ENCODE peak calls at places on chromosomes 12 and 14, in nine cellular contexts. B is hepatocyte, S is Peyer's patch, J is IMR-90, L is left ventricle myocardium inferior, W is endodermal cell, F is PC-3, A is BE2C, C is PC-9. G is an unnamed sample.

GRCh38 chr12:66176105-66176504 is 6.3 kb upstream of the TMBIM4 start:
- DNase-seq in B (no peak), S (no peak), J (peak; percentile 12), L (no peak), W (no peak), F (no peak), A (no peak), C (no peak), G (no peak)

GRCh38 chr12:124904306-124905098 is 9.9 kb downstream of the UBC start:
- DNase-seq in B (peak; percentile 88), S (peak; percentile 86), J (peak; percentile 94), L (peak; percentile 83), W (peak; percentile 86), F (peak; percentile 93), A (peak; percentile 70), C (peak; percentile 75), G (peak; percentile 81)

GRCh38 chr14:89542768-89543419 is 125.9 kb upstream of the FOXN3 start:
- DNase-seq in B (no peak), S (no peak), J (no peak), L (no peak), W (no peak), F (no peak), A (no peak), C (no peak), G (no peak)

GRCh38 chr12:52268212-52268611 is 6.2 kb upstream of the KRT86 start:
- DNase-seq in B (no peak), S (no peak), J (no peak), L (no peak), W (peak; percentile 28), F (peak; percentile 25), A (no peak), C (no peak), G (no peak)

GRCh38 chr12:119710941-119711551 is 43.1 kb downstream of the PRKAB1 start:
- DNase-seq in B (no peak), S (no peak), J (no peak), L (no peak), W (no peak), F (peak; percentile 9), A (no peak), C (no peak), G (no peak)

GRCh38 chr14:24679248-24680085 is 45.5 kb upstream of the GZMB start:
- DNase-seq in B (no peak), S (no peak), J (no peak), L (no peak), W (no peak), F (no peak), A (no peak), C (no peak), G (no peak)

GRCh38 chr14:99734406-99735051 is 50.4 kb downstream of the CYP46A1 start:
- DNase-seq in B (no peak), S (peak; percentile 44), J (no peak), L (peak; percentile 14), W (peak; percentile 37), F (no peak), A (peak; percentile 9), C (no peak), G (peak; percentile 42)

GRCh38 chr12:24404086-24404815 is 454.8 kb upstream of the SOX5 start:
- DNase-seq in B (no peak), S (no peak), J (peak; percentile 87), L (no peak), W (no peak), F (no peak), A (no peak), C (no peak), G (no peak)

GRCh38 chr12:6735448-6736191 is 11.8 kb downstream of the COPS7A start:
- DNase-seq in B (peak; percentile 75), S (peak; percentile 75), J (peak; percentile 58), L (peak; percentile 73), W (peak; percentile 86), F (peak; percentile 63), A (peak; percentile 72), C (peak; percentile 70), G (no peak)

GRCh38 chr12:6729186-6729585 is 5.3 kb downstream of the COPS7A start:
- DNase-seq in B (no peak), S (no peak), J (no peak), L (no peak), W (no peak), F (no peak), A (no peak), C (no peak), G (no peak)

GRCh38 chr12:6725350-6725749 is 1.5 kb downstream of the COPS7A start:
- DNase-seq in B (no peak), S (no peak), J (no peak), L (no peak), W (no peak), F (no peak), A (no peak), C (no peak), G (no peak)

GRCh38 chr12:6734506-6735082 is 10.7 kb downstream of the COPS7A start:
- DNase-seq in B (no peak), S (no peak), J (no peak), L (no peak), W (no peak), F (no peak), A (no peak), C (no peak), G (no peak)

DNA sequence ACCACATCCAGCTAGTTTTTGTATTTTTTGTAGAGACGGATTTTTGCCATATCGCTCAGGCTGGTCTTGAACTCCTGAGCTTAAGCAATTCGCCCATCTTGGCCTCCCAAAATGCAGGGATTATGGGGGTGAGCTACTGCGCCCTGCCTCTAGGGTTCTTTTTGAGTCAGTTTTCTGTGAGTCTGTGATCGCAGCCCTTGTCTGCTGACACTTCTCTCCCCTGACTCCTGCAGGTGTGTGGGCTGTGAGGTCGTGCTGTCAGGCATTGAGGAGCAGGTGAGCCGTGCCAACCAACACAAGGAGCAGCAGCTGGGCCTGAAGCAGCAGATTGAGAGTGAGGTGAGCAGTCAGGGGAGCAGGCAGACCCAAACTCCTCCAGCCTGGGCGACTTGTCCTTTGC is 6.3 kb downstream of the COPS7A start:
- DNase-seq in B (no peak), S (no peak), J (no peak), L (no peak), W (no peak), F (no peak), A (no peak), C (no peak), G (no peak)
- H3K36me3 ChIP-seq in B (no peaks in the 10 kb centered on the region), S (no peaks in the 10 kb centered on the region), J (peaks cover 46% of the 10 kb centered on the region), L (peaks cover 57% of the 10 kb centered on the region), W (peaks cover 25% of the 10 kb centered on the region), F (peaks cover 8% of the 10 kb centered on the region), A (peaks cover 28% of the 10 kb centered on the region), C (peaks cover 14% of the 10 kb centered on the region), G (peaks cover 7% of the 10 kb centered on the region)

DNA sequence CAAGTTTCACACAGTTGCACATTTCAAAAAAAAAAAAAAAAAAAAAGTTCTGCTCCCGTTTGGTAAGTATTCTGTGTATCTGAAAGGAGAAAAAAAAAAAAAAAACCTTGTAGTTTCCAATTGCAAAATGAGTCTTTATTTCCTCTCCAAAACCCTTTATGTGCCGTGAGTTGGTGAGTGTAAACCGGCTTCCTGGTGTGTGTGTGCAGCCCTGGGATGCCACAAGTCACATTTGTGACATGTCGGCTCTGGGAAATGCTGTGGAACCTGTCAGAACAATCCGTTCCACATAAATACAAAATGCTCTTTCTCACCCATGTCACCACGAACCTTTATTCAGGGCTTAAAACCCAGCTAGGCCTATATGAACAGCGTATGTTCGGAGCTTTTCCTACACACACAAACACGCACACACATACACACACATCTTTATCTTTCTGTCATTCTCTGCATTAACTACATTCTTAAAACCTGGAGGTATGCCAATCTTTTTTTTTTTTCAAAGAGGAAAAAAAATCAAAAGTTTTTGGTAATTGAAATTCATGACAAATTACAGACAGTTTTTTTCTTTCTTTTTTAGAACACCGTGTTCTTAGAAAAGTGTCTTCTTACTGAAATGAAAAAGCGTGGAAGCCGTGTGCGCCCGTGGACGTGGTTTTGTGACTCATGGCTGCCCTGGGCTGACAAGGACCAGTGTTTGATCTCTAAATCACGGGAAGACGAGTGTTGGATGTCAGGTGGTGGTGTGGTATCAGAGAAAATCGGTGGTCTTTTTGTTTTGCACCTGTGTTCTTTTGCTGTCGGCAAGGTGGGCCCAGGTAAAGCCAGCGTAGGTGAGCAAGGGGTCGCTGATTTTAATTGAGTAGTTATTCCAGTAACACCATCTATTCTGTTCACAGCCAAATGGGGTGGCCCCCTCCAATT is 612.0 kb downstream of the VRK1 start:
- DNase-seq in B (no peak), S (no peak), J (no peak), L (no peak), W (peak; percentile 33), F (no peak), A (no peak), C (no peak), G (no peak)
- H3K4me3 ChIP-seq in B (no peak overlapping the region), S (no peak overlapping the region), J (no peak overlapping the region), L (no peak overlapping the region), W (no peak overlapping the region), F (no peak overlapping the region), A (no peak overlapping the region), C (no peak overlapping the region), G (no peak overlapping the region)

GRCh38 chr12:58966939-58967338 is 46.6 kb upstream of the LRIG3 start:
- DNase-seq in B (no peak), S (no peak), J (peak; percentile 49), L (no peak), W (no peak), F (no peak), A (no peak), C (no peak), G (no peak)

GRCh38 chr12:58965568-58965967 is 45.3 kb upstream of the LRIG3 start:
- DNase-seq in B (peak; percentile 23), S (no peak), J (no peak), L (no peak), W (no peak), F (peak; percentile 13), A (no peak), C (no peak), G (no peak)

GRCh38 chr12:58963844-58964243 is 43.5 kb upstream of the LRIG3 start:
- DNase-seq in B (no peak), S (no peak), J (no peak), L (no peak), W (no peak), F (no peak), A (no peak), C (no peak), G (no peak)

GRCh38 chr12:58969227-58969626 is 48.9 kb upstream of the LRIG3 start:
- DNase-seq in B (no peak), S (no peak), J (no peak), L (no peak), W (no peak), F (no peak), A (no peak), C (no peak), G (no peak)

DNA sequence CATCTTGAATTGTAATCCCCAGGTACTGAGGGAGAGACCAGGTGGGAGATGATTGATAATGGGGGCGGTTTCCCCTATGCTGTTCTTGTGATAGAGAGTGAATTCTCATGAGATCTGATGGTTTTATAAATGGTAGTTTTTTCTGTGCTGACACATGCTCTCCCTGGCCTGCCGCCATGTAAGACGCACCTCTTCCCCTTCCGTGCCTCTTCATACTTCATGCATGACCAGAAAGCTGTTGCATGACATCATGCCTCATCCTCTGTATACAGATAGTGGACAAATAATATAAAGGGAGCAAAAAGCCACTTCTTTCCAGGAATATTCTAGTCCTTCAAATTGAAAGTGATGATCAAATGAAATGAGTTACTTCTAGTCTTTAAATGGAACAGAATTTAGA is 47.2 kb upstream of the LRIG3 start:
- DNase-seq in B (no peak), S (no peak), J (peak; percentile 59), L (no peak), W (no peak), F (no peak), A (no peak), C (no peak), G (no peak)
- H3K36me3 ChIP-seq in B (no peaks in the 10 kb centered on the region), S (no peaks in the 10 kb centered on the region), J (no peaks in the 10 kb centered on the region), L (no peaks in the 10 kb centered on the region), W (no peaks in the 10 kb centered on the region), F (no peaks in the 10 kb centered on the region), A (no peaks in the 10 kb centered on the region), C (no peaks in the 10 kb centered on the region), G (no peaks in the 10 kb centered on the region)

GRCh38 chr14:29376251-29376650 is 551.4 kb downstream of the PRKD1 start:
- DNase-seq in B (no peak), S (no peak), J (no peak), L (no peak), W (no peak), F (no peak), A (no peak), C (no peak), G (no peak)
- H3K4me3 ChIP-seq in B (no peak overlapping the region), S (no peak overlapping the region), J (no peak overlapping the region), L (no peak overlapping the region), W (no peak overlapping the region), F (no peak overlapping the region), A (no peak overlapping the region), C (no peak overlapping the region), G (no peak overlapping the region)